ENCODE peak calls at places on chromosomes 12 and 14, in ten cellular contexts. V is AG09319, M is cardiac muscle cell, N is fibroblast of mammary gland, J is pancreas, O is heart right ventricle, Z is HFFc6, D is uterus, I is Calu3, X is GM13977. L is an unnamed sample.

GRCh38 chr14:61269321-61270083 is 11.6 kb downstream of the TMEM30B start:
- DNase-seq in J (peak; percentile 82), N (peak; percentile 72), D (peak; percentile 64), X (peak; percentile 80), M (peak; percentile 88), O (peak; percentile 42), I (peak; percentile 74), V (no peak), Z (peak; percentile 46), L (peak; percentile 58)

GRCh38 chr12:54217309-54217661 is 28.5 kb upstream of the SMUG1 start:
- DNase-seq in O (no peak), N (no peak), I (no peak), D (no peak), X (no peak), M (no peak), Z (no peak), J (no peak), V (no peak), L (no peak)

GRCh38 chr12:13099066-13099909 is 4.2 kb downstream of the GSG1 start:
- DNase-seq in J (no peak), N (no peak), V (no peak), X (no peak), M (no peak), Z (peak; percentile 30), O (no peak), D (peak; percentile 37), I (no peak), L (no peak)

GRCh38 chr12:79844693-79845092 is 90.2 kb downstream of the PPP1R12A start:
- DNase-seq in O (no peak), M (no peak), I (peak; percentile 5), D (no peak), V (peak; percentile 25), J (no peak), Z (peak; percentile 64), X (no peak), N (peak; percentile 60), L (no peak)

GRCh38 chr12:75951399-75952228 is 80.0 kb downstream of the PHLDA1 start:
- DNase-seq in M (no peak), D (no peak), I (no peak), O (no peak), J (no peak), X (no peak), V (no peak), N (peak; percentile 34), Z (no peak), L (no peak)

GRCh38 chr12:108967869-108968540 is 52.9 kb downstream of the SVOP start:
- DNase-seq in I (no peak), Z (no peak), V (no peak), M (peak; percentile 18), X (no peak), O (no peak), N (peak; percentile 9), D (no peak), J (no peak), L (no peak)

GRCh38 chr12:65878540-65878939 is 54.3 kb downstream of the HMGA2 start:
- DNase-seq in Z (peak; percentile 28), M (no peak), V (no peak), X (no peak), O (no peak), D (no peak), I (peak; percentile 46), N (no peak), J (peak; percentile 20), L (no peak)

GRCh38 chr14:30855345-30856037 is 18.9 kb upstream of the COCH start:
- DNase-seq in M (no peak), V (no peak), I (no peak), N (no peak), X (peak; percentile 55), Z (no peak), D (no peak), J (no peak), O (no peak), L (no peak)

GRCh38 chr12:256225-256624 is 6.4 kb downstream of the SLC6A13 start:
- DNase-seq in M (no peak), O (no peak), Z (no peak), D (no peak), N (no peak), V (no peak), I (no peak), X (no peak), J (no peak), L (no peak)

GRCh38 chr12:51415931-51416330 is 8.7 kb upstream of the SLC4A8 start:
- DNase-seq in M (peak; percentile 55), Z (no peak), O (no peak), X (no peak), V (no peak), I (no peak), J (no peak), D (no peak), N (no peak), L (no peak)

GRCh38 chr12:569091-569676 is 94.1 kb downstream of the NINJ2 start:
- DNase-seq in I (no peak), V (no peak), X (no peak), D (no peak), J (no peak), M (no peak), Z (no peak), O (no peak), N (no peak), L (no peak)

GRCh38 chr14:67680121-67680602 is 5.7 kb upstream of the VTI1B start:
- DNase-seq in N (peak; percentile 93), V (no peak), J (no peak), X (peak; percentile 81), D (no peak), I (no peak), O (no peak), Z (peak; percentile 90), M (no peak), L (no peak)

GRCh38 chr14:67675219-67675582 is 769 bp upstream of the VTI1B start:
- DNase-seq in Z (no peak), D (no peak), M (no peak), X (no peak), O (no peak), N (no peak), I (no peak), V (no peak), J (no peak), L (no peak)

GRCh38 chr14:67673451-67673850 is 981 bp downstream of the VTI1B start:
- DNase-seq in V (no peak), X (no peak), Z (peak; percentile 33), J (no peak), O (no peak), I (no peak), N (peak; percentile 23), D (no peak), M (no peak), L (no peak)

GRCh38 chr14:67674139-67674479 is 323 bp downstream of the VTI1B start:
- DNase-seq in M (peak; percentile 91), J (peak; percentile 69), O (peak; percentile 74), X (peak; percentile 56), D (peak; percentile 49), N (peak; percentile 40), V (no peak), I (peak; percentile 83), Z (peak; percentile 54), L (peak; percentile 36)

DNA sequence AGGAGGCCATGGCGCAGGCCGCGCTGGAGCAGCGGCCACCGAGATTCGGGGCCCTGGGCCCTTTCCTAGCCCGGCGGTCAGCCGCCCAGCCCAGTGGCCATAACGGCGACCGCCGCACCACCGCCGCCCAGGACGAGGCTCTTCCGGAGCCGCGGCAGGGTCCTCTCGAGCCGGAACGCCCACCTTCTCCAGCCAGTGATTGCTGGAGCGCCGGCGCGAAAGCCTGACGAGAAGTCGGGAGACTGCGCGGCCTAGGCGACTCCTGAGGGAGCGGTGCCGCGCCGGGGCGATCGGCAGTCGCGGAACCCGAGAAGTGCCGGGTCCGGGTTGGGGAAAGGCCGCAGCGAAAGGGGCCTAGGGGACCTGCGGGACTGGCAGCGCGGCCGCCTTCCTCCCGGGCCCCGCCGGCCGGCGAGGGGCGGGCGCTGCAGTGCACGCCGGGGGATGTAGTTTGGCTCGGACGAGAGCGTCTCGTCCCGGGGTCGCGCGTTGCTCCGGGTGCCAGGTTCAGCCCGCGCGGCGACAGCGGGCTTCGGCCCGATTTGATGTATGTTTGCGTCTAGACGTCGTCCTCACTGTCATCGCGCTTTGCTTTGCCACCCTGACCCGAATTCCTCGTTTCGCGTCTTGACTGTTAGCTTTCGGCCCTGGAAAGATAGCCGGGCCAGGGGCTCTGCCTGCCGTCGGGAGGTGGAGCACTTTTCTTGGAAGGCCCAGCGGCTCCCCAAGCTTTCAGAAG is at the start of gene VTI1B:
- DNase-seq in X (peak; percentile 89), M (peak; percentile 90), J (peak; percentile 78), D (peak; percentile 60), O (peak; percentile 84), V (no peak), N (peak; percentile 56), I (peak; percentile 78), Z (peak; percentile 51), L (no peak)
- TF ChIP-seq CTCF in X (peak; percentile 12), M (peak; percentile 36), J (no peak), D (no peak), O (peak; percentile 43), V (peak; percentile 25), N (peak; percentile 19), I (no peak), Z (peak; percentile 32), L (no peak)

GRCh38 chr14:68523994-68524725 is 268.7 kb downstream of the ZFP36L1 start:
- DNase-seq in X (no peak), I (no peak), V (no peak), Z (no peak), O (no peak), M (no peak), J (no peak), N (peak; percentile 84), D (peak; percentile 83), L (no peak)
- TF ChIP-seq CTCF in X (no peak), I (no peak), V (peak; percentile 75), Z (no peak), O (peak; percentile 60), M (peak; percentile 37), J (peak; percentile 18), N (peak; percentile 69), D (peak; percentile 8), L (no peak)

DNA sequence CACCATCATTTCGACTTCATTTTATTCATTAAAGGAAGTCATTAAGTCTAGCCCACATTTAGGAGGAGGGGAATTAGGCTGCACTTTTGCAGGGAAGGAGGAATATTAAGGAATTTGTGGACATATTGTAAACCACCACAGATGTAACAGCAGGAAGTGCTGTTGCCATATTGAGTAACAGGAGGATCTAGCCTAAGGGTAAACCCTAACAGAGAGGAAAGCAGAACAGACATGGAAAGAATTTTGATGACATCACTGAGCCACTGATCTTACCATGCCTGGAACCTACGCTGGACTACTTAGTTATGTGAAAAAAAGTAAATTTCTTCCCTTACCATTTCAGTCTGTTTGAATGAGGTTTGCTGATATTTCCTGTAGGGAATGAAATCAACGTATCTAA is 100.7 kb upstream of the ATF7IP start:
- DNase-seq in D (no peak), J (no peak), Z (peak; percentile 39), X (no peak), N (no peak), V (no peak), O (no peak), M (no peak), I (no peak), L (no peak)
- TF ChIP-seq CTCF in D (no peak), J (no peak), Z (no peak), X (no peak), N (no peak), V (no peak), O (no peak), M (no peak), I (no peak), L (no peak)

GRCh38 chr14:35533357-35534129 is 421 bp upstream of the INSM2 start:
- DNase-seq in N (peak; percentile 21), I (peak; percentile 87), M (peak; percentile 91), O (peak; percentile 46), Z (peak; percentile 10), J (peak; percentile 54), D (no peak), X (peak; percentile 79), V (no peak), L (no peak)
- TF ChIP-seq CTCF in N (no peak), I (no peak), M (peak; percentile 3), O (no peak), Z (no peak), J (no peak), D (no peak), X (peak; percentile 16), V (no peak), L (no peak)

GRCh38 chr12:46296822-46297221 is 28.0 kb upstream of the SLC38A1 start:
- DNase-seq in M (no peak), O (no peak), N (no peak), I (no peak), D (no peak), J (no peak), X (no peak), Z (no peak), V (no peak), L (no peak)
- TF ChIP-seq CTCF in M (no peak), O (no peak), N (no peak), I (no peak), D (no peak), J (no peak), X (no peak), Z (no peak), V (no peak), L (no peak)

L was measured in omental fat pad.